ENCODE peak calls at places on chromosomes 12 and 14, in five cellular contexts. V is glutamatergic neuron, C is uterus, Q is HFFc6, R is lung. Z is an unnamed sample.

GRCh38 chr14:71725802-71726638 is 206.2 kb upstream of the RGS6 start:
- DNase-seq in V (no peak), C (no peak), Q (peak), R (no peak), Z (no peak)

GRCh38 chr12:1662761-1663439 is 28.0 kb upstream of the ADIPOR2 start:
- DNase-seq in V (peak), C (peak), Q (no peak), R (peak), Z (no peak)

GRCh38 chr14:38442208-38442607 is 186.3 kb upstream of the CLEC14A start:
- DNase-seq in V (no peak), C (no peak), Q (no peak), R (no peak), Z (no peak)

GRCh38 chr12:123398918-123399617 is 15.1 kb downstream of the KMT5A start:
- DNase-seq in V (no peak), C (peak), Q (no peak), R (no peak), Z (no peak)

GRCh38 chr12:20421338-20421890 is 53.1 kb downstream of the PDE3A start:
- DNase-seq in V (no peak), C (no peak), Q (no peak), R (no peak), Z (no peak)

GRCh38 chr12:109983432-109984142 is 12.6 kb downstream of the GIT2 start:
- DNase-seq in V (no peak), C (no peak), Q (no peak), R (peak), Z (no peak)

GRCh38 chr14:95157987-95158712 is 821 bp upstream of the DICER1 start:
- DNase-seq in V (no peak), C (no peak), Q (no peak), R (no peak), Z (no peak)

GRCh38 chr12:40752011-40752410 is 59.8 kb downstream of the CNTN1 start:
- DNase-seq in V (no peak), C (no peak), Q (no peak), R (no peak), Z (no peak)

GRCh38 chr12:78101946-78102635 is 271.4 kb downstream of the NAV3 start:
- DNase-seq in V (no peak), C (no peak), Q (no peak), R (no peak), Z (no peak)

GRCh38 chr12:20369164-20370000 is 1.0 kb downstream of the PDE3A start:
- DNase-seq in V (peak), C (peak), Q (no peak), R (peak), Z (peak)

GRCh38 chr14:96384053-96384452 is 7.9 kb upstream of the AK7 start:
- DNase-seq in V (no peak), C (no peak), Q (no peak), R (no peak), Z (no peak)

GRCh38 chr12:5345534-5345933 is 86.4 kb upstream of the NTF3 start:
- DNase-seq in V (no peak), C (no peak), Q (no peak), R (no peak), Z (no peak)

GRCh38 chr14:87952307-87953094 is 40.5 kb downstream of the GALC start:
- DNase-seq in V (no peak), C (no peak), Q (no peak), R (no peak), Z (no peak)

GRCh38 chr12:29427964-29428363 is 47.0 kb upstream of the ERGIC2 start:
- DNase-seq in V (no peak), C (no peak), Q (no peak), R (no peak), Z (no peak)

GRCh38 chr12:56477521-56478225 is 9.3 kb downstream of the SPRYD4 start:
- DNase-seq in V (no peak), C (no peak), Q (no peak), R (no peak), Z (no peak)

GRCh38 chr14:90058876-90059458 is 2.8 kb upstream of the KCNK13 start:
- DNase-seq in V (no peak), C (no peak), Q (no peak), R (no peak), Z (no peak)

GRCh38 chr12:40158592-40159111 is 52.8 kb upstream of the SLC2A13 start:
- DNase-seq in V (no peak), C (no peak), Q (no peak), R (peak), Z (no peak)

GRCh38 chr12:6832125-6832524 is 3.9 kb downstream of the P3H3 start:
- DNase-seq in V (no peak), C (no peak), Q (no peak), R (no peak), Z (no peak)

GRCh38 chr12:67942704-67943103 is 46.5 kb upstream of the IFNG-AS1 start:
- DNase-seq in V (no peak), C (no peak), Q (no peak), R (no peak), Z (no peak)

GRCh38 chr14:86296173-86296572 is 766.2 kb downstream of the FLRT2 start:
- DNase-seq in V (peak), C (no peak), Q (peak), R (no peak), Z (no peak)

GRCh38 chr14:36941783-36942521 is 230.5 kb downstream of the SLC25A21 start:
- DNase-seq in V (peak), C (peak), Q (peak), R (peak), Z (peak)

GRCh38 chr12:14892726-14893442 is 7.2 kb upstream of the MGP start:
- DNase-seq in V (no peak), C (peak), Q (peak), R (no peak), Z (no peak)

GRCh38 chr14:59189822-59190368 is 1.4 kb downstream of the DAAM1 start:
- DNase-seq in V (peak), C (peak), Q (peak), R (peak), Z (peak)

GRCh38 chr14:59188461-59189280 is at the start of gene DAAM1:
- DNase-seq in V (peak), C (peak), Q (peak), R (peak), Z (peak)

GRCh38 chr14:59189281-59189821 is 884 bp downstream of the DAAM1 start:
- DNase-seq in V (peak), C (peak), Q (peak), R (no peak), Z (no peak)

GRCh38 chr14:59187802-59188460 is 536 bp upstream of the DAAM1 start:
- DNase-seq in V (peak), C (peak), Q (peak), R (no peak), Z (peak)

GRCh38 chr14:59190372-59190771 is 1.9 kb downstream of the DAAM1 start:
- DNase-seq in V (peak), C (peak), Q (peak), R (no peak), Z (no peak)
- TF ChIP-seq CTCF in V (no peak), C (no peak), Q (peak), R (no peak), Z (no peak)

GRCh38 chr12:75086086-75087038 is 123.3 kb downstream of the KCNC2 start:
- DNase-seq in V (no peak), C (no peak), Q (peak), R (no peak), Z (no peak)

GRCh38 chr12:75087656-75088055 is 122.0 kb downstream of the KCNC2 start:
- DNase-seq in V (peak), C (no peak), Q (peak), R (no peak), Z (no peak)
- TF ChIP-seq CTCF in V (no peak), C (no peak), Q (peak), R (no peak), Z (no peak)

GRCh38 chr12:100219328-100220109 is 18.9 kb downstream of the ACTR6 start:
- DNase-seq in V (no peak), C (no peak), Q (no peak), R (no peak), Z (no peak)
- TF ChIP-seq CTCF in V (no peak), C (no peak), Q (no peak), R (no peak), Z (no peak)

DNA sequence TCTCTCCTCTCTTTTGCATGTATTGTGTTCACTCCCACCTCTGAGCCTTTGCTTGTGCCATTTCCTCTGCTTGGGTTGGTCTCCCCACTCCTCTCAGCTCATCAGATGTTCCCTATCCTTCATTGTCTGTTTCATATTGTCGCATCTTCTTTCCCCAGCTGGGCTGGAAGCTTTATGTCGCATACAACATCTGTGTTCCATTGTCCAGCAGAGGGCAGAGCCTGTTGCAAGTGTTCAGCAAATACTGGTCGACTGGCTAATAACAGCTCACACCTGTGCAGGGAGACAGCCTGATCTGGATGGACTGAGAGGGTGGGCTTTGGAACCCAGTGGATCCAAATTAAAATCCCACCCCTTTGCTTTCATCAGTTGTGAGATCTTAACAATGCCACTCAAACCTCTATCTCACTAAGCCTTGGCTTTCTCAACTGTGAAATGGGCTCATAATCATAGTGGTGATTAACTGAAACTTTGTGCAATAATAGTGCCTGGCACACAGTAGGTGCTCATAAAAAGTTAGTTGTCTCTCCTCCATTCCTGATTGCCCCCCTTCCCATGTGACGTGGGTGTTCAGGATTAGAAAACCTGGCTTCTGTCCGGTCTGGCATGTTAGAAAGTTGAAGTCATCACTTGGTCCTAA is 75.8 kb downstream of the RIN3 start:
- DNase-seq in V (no peak), C (peak), Q (peak), R (no peak), Z (no peak)
- TF ChIP-seq CTCF in V (no peak), C (peak), Q (peak), R (peak), Z (no peak)

DNA sequence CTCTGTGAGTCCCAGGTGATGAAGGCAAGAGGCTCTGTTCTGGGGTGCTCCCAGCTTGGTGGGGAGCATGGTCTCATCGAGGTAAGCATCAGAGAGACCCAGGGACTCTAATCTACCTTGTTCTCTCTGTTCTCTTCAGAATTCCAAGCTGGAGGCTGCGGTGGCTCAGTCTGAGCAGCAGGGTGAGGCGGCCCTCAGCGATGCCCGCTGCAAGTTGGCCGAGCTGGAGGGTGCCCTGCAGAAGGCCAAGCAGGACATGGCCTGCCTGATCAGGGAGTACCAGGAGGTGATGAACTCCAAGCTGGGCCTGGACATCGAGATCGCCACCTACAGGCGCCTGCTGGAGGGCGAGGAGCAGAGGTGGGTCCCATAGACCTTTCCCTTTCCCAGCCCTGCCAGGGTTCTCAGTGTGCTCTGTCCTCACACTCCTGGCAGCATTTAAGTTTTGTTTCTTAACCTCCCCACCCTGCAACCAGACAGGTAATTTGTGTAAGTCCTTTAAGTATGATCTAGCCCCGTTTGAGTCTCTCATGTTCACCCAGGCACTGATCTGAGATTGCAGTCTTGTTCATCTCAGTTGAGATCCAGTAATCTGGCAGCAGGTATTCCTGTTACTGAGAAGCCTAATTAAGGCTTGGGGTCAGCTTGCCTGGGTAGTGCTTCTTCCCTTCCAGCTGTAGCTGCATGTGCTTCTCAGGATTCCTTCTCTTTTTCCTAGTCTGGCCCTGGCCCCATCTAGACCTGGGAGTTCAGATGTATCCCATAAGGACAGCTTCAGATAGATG is 14.8 kb upstream of the KRT81 start:
- DNase-seq in V (no peak), C (no peak), Q (no peak), R (no peak), Z (peak)
- TF ChIP-seq CTCF in V (no peak), C (no peak), Q (peak), R (no peak), Z (no peak)

GRCh38 chr12:26701604-26702215 is 131.3 kb downstream of the ITPR2 start:
- DNase-seq in V (no peak), C (no peak), Q (peak), R (no peak), Z (no peak)
- TF ChIP-seq CTCF in V (peak), C (peak), Q (peak), R (no peak), Z (peak)

GRCh38 chr12:66055837-66056319 is 74.7 kb downstream of the LLPH start:
- DNase-seq in V (no peak), C (no peak), Q (no peak), R (no peak), Z (no peak)
- TF ChIP-seq CTCF in V (no peak), C (no peak), Q (no peak), R (no peak), Z (no peak)

GRCh38 chr12:42496886-42497285 is 92.7 kb downstream of the PRICKLE1 start:
- DNase-seq in V (no peak), C (no peak), Q (no peak), R (no peak), Z (no peak)
- TF ChIP-seq CTCF in V (no peak), C (no peak), Q (no peak), R (no peak), Z (no peak)

Z was measured in mesothelial cell of epicardium.